ENCODE peak calls at places on chromosome 1, in five cellular contexts. One of them, this sample, is unnamed.

GRCh38 chr1:203537806-203538464 is 44.0 kb downstream of the OPTC start:
- DNase-seq in kidney tubule cell: no peak
- DNase-seq in iris pigment epithelial cell: peak; percentile 79
- DNase-seq in mucosa of descending colon: peak; percentile 12
- DNase-seq in T-helper 1 cell: no peak
- DNase-seq in this sample: no peak

GRCh38 chr1:6625579-6626149 is 996 bp downstream of the THAP3 start:
- DNase-seq in kidney tubule cell: peak; percentile 60
- DNase-seq in iris pigment epithelial cell: peak; percentile 59
- DNase-seq in mucosa of descending colon: peak; percentile 39
- DNase-seq in T-helper 1 cell: peak; percentile 18
- DNase-seq in this sample: no peak

GRCh38 chr1:21012937-21013336 is 163.8 kb downstream of the EIF4G3 start:
- DNase-seq in kidney tubule cell: peak; percentile 33
- DNase-seq in iris pigment epithelial cell: peak; percentile 42
- DNase-seq in mucosa of descending colon: no peak
- DNase-seq in T-helper 1 cell: no peak
- DNase-seq in this sample: no peak

GRCh38 chr1:53686371-53687267 is 52.3 kb downstream of the GLIS1 start:
- DNase-seq in kidney tubule cell: no peak
- DNase-seq in iris pigment epithelial cell: peak; percentile 17
- DNase-seq in mucosa of descending colon: no peak
- DNase-seq in T-helper 1 cell: no peak
- DNase-seq in this sample: no peak

GRCh38 chr1:102550729-102551384 is 554.1 kb upstream of the OLFM3 start:
- DNase-seq in kidney tubule cell: no peak
- DNase-seq in iris pigment epithelial cell: peak; percentile 17
- DNase-seq in mucosa of descending colon: no peak
- DNase-seq in T-helper 1 cell: no peak
- DNase-seq in this sample: no peak

GRCh38 chr1:207866471-207867135 is 44.3 kb downstream of the CD34 start:
- DNase-seq in kidney tubule cell: peak; percentile 17
- DNase-seq in iris pigment epithelial cell: peak; percentile 88
- DNase-seq in mucosa of descending colon: peak; percentile 47
- DNase-seq in T-helper 1 cell: no peak
- DNase-seq in this sample: peak; percentile 57

GRCh38 chr1:39142394-39143060 is 62.0 kb upstream of the MACF1 start:
- DNase-seq in kidney tubule cell: peak; percentile 93
- DNase-seq in iris pigment epithelial cell: no peak
- DNase-seq in mucosa of descending colon: no peak
- DNase-seq in T-helper 1 cell: no peak
- DNase-seq in this sample: no peak

GRCh38 chr1:7227654-7228053 is 442.4 kb downstream of the CAMTA1 start:
- DNase-seq in kidney tubule cell: no peak
- DNase-seq in iris pigment epithelial cell: no peak
- DNase-seq in mucosa of descending colon: no peak
- DNase-seq in T-helper 1 cell: no peak
- DNase-seq in this sample: no peak

GRCh38 chr1:53554592-53555305 is 95.5 kb downstream of the DMRTB1 start:
- DNase-seq in kidney tubule cell: no peak
- DNase-seq in iris pigment epithelial cell: no peak
- DNase-seq in mucosa of descending colon: no peak
- DNase-seq in T-helper 1 cell: no peak
- DNase-seq in this sample: peak; percentile 24